ENCODE peak calls at places on chromosomes 16 and 17, in seven cellular contexts. D is cardiac muscle cell, J is stomach, Y is esophagus squamous epithelium, M is tibial artery, P is uterus, C is dorsolateral prefrontal cortex. L is an unnamed sample.

GRCh38 chr17:65173284-65173793 is 36.2 kb downstream of the RGS9 start:
- DNase-seq in D (peak), J (peak), Y (no peak), M (no peak), P (no peak), C (no peak), L (peak)

GRCh38 chr17:441155-441950 is 88.7 kb upstream of the RPH3AL start:
- DNase-seq in D (no peak), J (no peak), Y (no peak), M (no peak), P (no peak), C (no peak), L (no peak)

GRCh38 chr16:79656537-79657115 is 56.1 kb upstream of the MAF start:
- DNase-seq in D (no peak), J (no peak), Y (no peak), M (no peak), P (no peak), C (no peak), L (no peak)

GRCh38 chr17:10127819-10128375 is 70.5 kb downstream of the GAS7 start:
- DNase-seq in D (no peak), J (peak), Y (no peak), M (peak), P (peak), C (peak), L (no peak)

GRCh38 chr17:68461589-68461988 is 4.3 kb upstream of the WIPI1 start:
- DNase-seq in D (no peak), J (peak), Y (no peak), M (no peak), P (no peak), C (no peak), L (no peak)

GRCh38 chr17:700504-701094 is 14.0 kb downstream of the VPS53 start:
- DNase-seq in D (peak), J (no peak), Y (no peak), M (no peak), P (no peak), C (no peak), L (peak)

GRCh38 chr17:74736423-74737298 is at the start of gene RAB37:
- DNase-seq in D (peak), J (peak), Y (no peak), M (no peak), P (no peak), C (no peak), L (no peak)

GRCh38 chr16:83992624-83993023 is 24.6 kb downstream of the NECAB2 start:
- DNase-seq in D (no peak), J (no peak), Y (no peak), M (no peak), P (peak), C (no peak), L (no peak)

GRCh38 chr17:81329927-81330883 is 35.1 kb upstream of the SLC38A10 start:
- DNase-seq in D (no peak), J (no peak), Y (no peak), M (no peak), P (no peak), C (no peak), L (peak)

GRCh38 chr16:1152123-1152638 is 725 bp upstream of the CACNA1H start:
- DNase-seq in D (peak), J (no peak), Y (no peak), M (no peak), P (no peak), C (no peak), L (no peak)

GRCh38 chr16:4109250-4109736 is 6.9 kb downstream of the ADCY9 start:
- DNase-seq in D (no peak), J (no peak), Y (no peak), M (no peak), P (no peak), C (no peak), L (no peak)

GRCh38 chr17:9802294-9802693 is 10.9 kb upstream of the DHRS7C start:
- DNase-seq in D (no peak), J (no peak), Y (no peak), M (no peak), P (no peak), C (no peak), L (peak)

GRCh38 chr17:17921192-17922082 is 50.8 kb downstream of the TOM1L2 start:
- DNase-seq in D (peak), J (no peak), Y (no peak), M (no peak), P (peak), C (no peak), L (peak)

GRCh38 chr17:48636177-48637018 is 10.2 kb upstream of the HOXB9 start:
- DNase-seq in D (peak), J (peak), Y (no peak), M (no peak), P (peak), C (no peak), L (no peak)

GRCh38 chr16:55657616-55658015 is 1.8 kb downstream of the SLC6A2 start:
- DNase-seq in D (no peak), J (no peak), Y (no peak), M (no peak), P (no peak), C (no peak), L (no peak)

GRCh38 chr17:29127840-29128239 is 52.4 kb downstream of the MYO18A start:
- DNase-seq in D (no peak), J (no peak), Y (no peak), M (no peak), P (no peak), C (no peak), L (no peak)

GRCh38 chr17:6574689-6575595 is 18.6 kb upstream of the PITPNM3 start:
- DNase-seq in D (peak), J (peak), Y (no peak), M (no peak), P (no peak), C (no peak), L (peak)

GRCh38 chr17:2709173-2709661 is 2.3 kb downstream of the CLUH start:
- DNase-seq in D (no peak), J (peak), Y (no peak), M (peak), P (no peak), C (no peak), L (peak)
- H3K27ac ChIP-seq in D (no peak), J (peak), Y (peak), M (peak), P (no peak), C (no peak), L (peak)

DNA sequence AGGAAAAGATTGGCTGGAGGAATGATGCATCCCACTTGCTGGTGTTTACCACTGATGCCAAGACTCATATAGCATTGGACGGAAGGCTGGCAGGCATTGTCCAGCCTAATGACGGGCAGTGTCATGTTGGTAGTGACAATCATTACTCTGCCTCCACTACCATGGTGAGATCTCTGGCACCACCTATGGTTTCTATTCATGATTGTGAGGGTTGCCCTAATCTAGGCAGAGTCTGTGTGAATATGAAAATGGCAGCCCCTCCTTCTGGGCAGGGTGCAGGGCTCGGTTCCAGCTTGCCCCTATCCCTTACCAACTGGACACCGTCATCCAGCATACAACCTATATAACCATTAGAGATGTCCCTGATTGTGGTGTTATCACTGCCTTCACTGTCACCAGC is 33.4 kb downstream of the ITGB3 start:
- DNase-seq in D (no peak), J (no peak), Y (no peak), M (no peak), P (no peak), C (no peak), L (no peak)
- TF ChIP-seq CTCF in D (no peak), J (no peak), Y (no peak), M (no peak), P (no peak), C (no peak), L (no peak)

GRCh38 chr17:7580631-7581554 is 1.5 kb downstream of the CD68 start:
- DNase-seq in D (no peak), J (no peak), Y (no peak), M (no peak), P (no peak), C (no peak), L (no peak)
- H3K27ac ChIP-seq in D (peak), J (peak), Y (peak), M (peak), P (peak), C (no peak), L (peak)

GRCh38 chr17:4584835-4585187 is 482 bp downstream of the SMTNL2 start:
- DNase-seq in D (no peak), J (no peak), Y (no peak), M (no peak), P (no peak), C (no peak), L (no peak)
- TF ChIP-seq CTCF in D (no peak), J (no peak), Y (no peak), M (no peak), P (no peak), C (no peak), L (no peak)

DNA sequence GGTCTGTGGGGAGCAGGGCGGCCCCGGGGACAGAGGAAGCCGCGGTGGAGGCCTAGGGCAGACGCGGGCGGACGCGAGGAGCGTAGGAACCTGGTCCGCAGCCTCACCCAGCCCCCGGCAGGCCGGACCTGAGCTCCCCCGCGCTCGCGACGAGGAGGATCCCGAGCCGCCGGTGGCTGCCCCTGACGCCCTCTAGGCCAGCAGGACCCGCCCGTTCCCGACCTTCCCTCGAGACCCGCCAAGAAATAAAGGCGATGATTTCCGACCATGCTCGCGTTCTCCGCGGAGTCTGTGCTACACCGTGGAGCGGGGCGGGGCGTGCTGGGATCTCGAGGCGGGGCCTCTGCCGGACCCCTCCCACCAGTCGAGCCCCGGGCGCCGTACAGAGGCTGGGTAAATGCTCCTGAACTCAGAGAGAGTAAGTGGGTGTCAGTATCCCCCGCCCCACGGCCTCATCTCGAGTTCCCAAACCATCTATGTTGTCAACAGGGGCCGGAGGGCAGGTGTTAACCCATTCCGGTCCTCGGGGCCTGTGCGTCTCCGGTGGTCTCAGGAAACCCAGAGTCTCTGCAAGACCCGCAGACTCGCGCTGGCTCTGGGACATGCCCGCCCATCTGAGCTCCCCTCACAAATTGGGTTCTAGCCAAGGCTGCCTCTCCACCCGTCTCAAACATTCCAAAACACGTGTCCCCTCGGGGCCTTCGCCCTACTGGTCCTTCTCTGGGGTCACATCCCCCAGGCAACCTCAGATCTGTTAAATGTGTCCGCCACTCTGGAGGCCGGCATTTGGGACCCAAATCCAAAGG is 13.7 kb downstream of the SYCE1L start:
- DNase-seq in D (peak), J (peak), Y (no peak), M (no peak), P (peak), C (no peak), L (peak)
- H3K27ac ChIP-seq in D (no peak), J (peak), Y (peak), M (peak), P (peak), C (no peak), L (peak)

DNA sequence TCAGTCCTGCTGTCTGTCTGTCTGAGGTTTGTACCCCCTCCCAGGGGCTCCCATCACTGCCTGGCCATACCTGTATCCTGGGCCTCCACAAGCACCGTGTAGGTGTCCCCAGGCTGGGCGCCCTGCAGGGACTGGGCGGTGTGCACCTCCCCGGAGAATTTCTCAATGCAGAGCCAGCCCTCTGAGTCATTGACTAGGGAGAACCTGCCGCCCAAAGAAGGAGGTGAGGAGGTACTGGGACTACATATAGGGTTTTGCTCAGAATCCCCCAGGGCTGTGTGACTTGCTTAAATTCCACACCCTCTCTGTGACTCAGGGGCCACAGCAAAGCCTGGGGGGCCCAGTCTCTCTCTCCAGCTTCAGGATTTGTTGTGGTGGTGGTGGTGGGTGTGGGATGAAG is 7.6 kb downstream of the CDH16 start:
- DNase-seq in D (no peak), J (no peak), Y (no peak), M (no peak), P (no peak), C (no peak), L (peak)
- TF ChIP-seq CTCF in D (no peak), J (no peak), Y (no peak), M (no peak), P (no peak), C (no peak), L (no peak)

L was measured in RWPE1.